ENCODE peak calls at places on chromosome 11, in nine cellular contexts. P, E, F, I, X, K, B, D and M are unnamed samples.

GRCh38 chr11:13440100-13440855 is 22.7 kb downstream of the BTBD10 start:
- DNase-seq in P (peak; percentile 96), E (peak; percentile 85), F (no peak), I (peak; percentile 39), X (no peak), K (peak; percentile 87), B (no peak), D (no peak), M (no peak)

GRCh38 chr11:355581-356458 is 13.5 kb upstream of the B4GALNT4 start:
- DNase-seq in P (peak; percentile 96), E (peak; percentile 96), F (peak; percentile 95), I (peak; percentile 95), X (peak; percentile 75), K (peak; percentile 86), B (peak; percentile 78), D (peak; percentile 89), M (peak; percentile 23)

GRCh38 chr11:60485987-60486386 is 6.6 kb upstream of the MS4A12 start:
- DNase-seq in P (no peak), E (no peak), F (no peak), I (no peak), X (no peak), K (no peak), B (no peak), D (no peak), M (no peak)

GRCh38 chr11:69193151-69193550 is 37.4 kb downstream of the SMIM38 start:
- DNase-seq in P (no peak), E (no peak), F (no peak), I (no peak), X (no peak), K (no peak), B (no peak), D (no peak), M (no peak)

GRCh38 chr11:93622043-93622442 is 39.4 kb upstream of the CEP295 start:
- DNase-seq in P (peak; percentile 4), E (no peak), F (no peak), I (no peak), X (no peak), K (no peak), B (no peak), D (no peak), M (no peak)

GRCh38 chr11:113488931-113489351 is 13.7 kb upstream of the DRD2 start:
- DNase-seq in P (peak; percentile 53), E (no peak), F (no peak), I (no peak), X (no peak), K (no peak), B (no peak), D (no peak), M (no peak)

GRCh38 chr11:68266121-68266891 is 5.5 kb downstream of the C11orf24 start:
- DNase-seq in P (no peak), E (no peak), F (no peak), I (no peak), X (no peak), K (no peak), B (no peak), D (no peak), M (no peak)

GRCh38 chr11:630871-631270 is 3.9 kb upstream of the SCT start:
- DNase-seq in P (no peak), E (no peak), F (no peak), I (no peak), X (no peak), K (no peak), B (no peak), D (no peak), M (no peak)

GRCh38 chr11:104968856-104969776 is 742 bp upstream of the CASP4 start:
- DNase-seq in P (peak; percentile 67), E (peak; percentile 7), F (no peak), I (peak; percentile 55), X (no peak), K (no peak), B (no peak), D (no peak), M (no peak)